ENCODE peak calls at places on chromosomes 1 and 21, in four cellular contexts. D is HEK293T, J is K562, O is HepG2. S is an unnamed sample.

GRCh38 chr21:45482899-45483821 is 59.1 kb downstream of the SLC19A1 start:
- DNase-seq in D (no peak), J (peak; percentile 54), O (no peak), S (no peak)

GRCh38 chr1:226748306-226748705 is 9.2 kb upstream of the ITPKB start:
- DNase-seq in O (no peak), J (no peak), D (no peak), S (no peak)

GRCh38 chr1:5495596-5496410 is 496.4 kb downstream of the NPHP4 start:
- DNase-seq in D (no peak), O (no peak), J (no peak), S (no peak)

GRCh38 chr21:41953831-41954653 is at the start of gene C2CD2:
- DNase-seq in J (peak; percentile 89), O (peak; percentile 55), D (no peak), S (no peak)

GRCh38 chr1:173064011-173064410 is 13.3 kb upstream of the TNFSF18 start:
- DNase-seq in J (no peak), D (no peak), O (no peak), S (no peak)

GRCh38 chr1:224178894-224179293 is 4.1 kb upstream of the DEGS1 start:
- DNase-seq in J (no peak), D (no peak), O (no peak), S (no peak)

GRCh38 chr1:204147392-204148097 is 4.3 kb downstream of the ETNK2 start:
- DNase-seq in O (no peak), J (no peak), D (no peak), S (no peak)

GRCh38 chr1:33718166-33718565 is 145.7 kb upstream of the HMGB4 start:
- DNase-seq in J (no peak), O (no peak), D (no peak), S (no peak)

GRCh38 chr1:15948600-15949452 is 27.1 kb downstream of the ZBTB17 start:
- DNase-seq in J (peak; percentile 81), D (no peak), O (no peak), S (no peak)

GRCh38 chr1:39900662-39901485 is 843 bp downstream of the MYCL start:
- DNase-seq in O (no peak), J (peak; percentile 60), D (no peak), S (no peak)

GRCh38 chr1:19156676-19157075 is 53.4 kb downstream of the UBR4 start:
- DNase-seq in J (no peak), D (no peak), O (no peak), S (no peak)

GRCh38 chr1:8873506-8874229 is 4.8 kb downstream of the ENO1 start:
- DNase-seq in O (no peak), D (no peak), J (peak; percentile 92), S (no peak)

GRCh38 chr1:3564921-3565831 is 46.1 kb downstream of the MEGF6 start:
- DNase-seq in J (peak; percentile 57), O (no peak), D (peak; percentile 79), S (no peak)

GRCh38 chr1:87641996-87642395 is 313.3 kb downstream of the LMO4 start:
- DNase-seq in O (no peak), D (no peak), J (no peak), S (no peak)

GRCh38 chr1:205601209-205601608 is 30.6 kb downstream of the ELK4 start:
- DNase-seq in D (no peak), O (peak; percentile 63), J (no peak), S (no peak)

GRCh38 chr1:26373281-26373680 is 731 bp upstream of the ZNF683 start:
- DNase-seq in J (no peak), O (no peak), D (no peak), S (no peak)

GRCh38 chr1:116495534-116495933 is 75.3 kb downstream of the CD58 start:
- DNase-seq in J (no peak), O (no peak), D (no peak), S (no peak)

GRCh38 chr1:75265792-75266191 is 131.6 kb downstream of the LHX8 start:
- DNase-seq in D (peak; percentile 49), J (peak; percentile 52), O (peak; percentile 67), S (peak; percentile 12)

GRCh38 chr1:153490272-153491051 is 30.0 kb upstream of the S100A7 start:
- DNase-seq in O (no peak), D (no peak), J (no peak), S (no peak)

GRCh38 chr1:211680752-211681327 is 5.4 kb upstream of the NEK2 start:
- DNase-seq in O (peak; percentile 83), J (peak; percentile 92), D (peak; percentile 86), S (peak; percentile 80)

GRCh38 chr1:61472876-61473275 is 252.1 kb downstream of the TM2D1 start:
- DNase-seq in O (no peak), D (no peak), J (no peak), S (no peak)

GRCh38 chr1:224747578-224747977 is 131.5 kb downstream of the CNIH3 start:
- DNase-seq in J (no peak), D (no peak), O (no peak), S (no peak)

GRCh38 chr1:10975567-10976326 is 36.7 kb upstream of the TARDBP start:
- DNase-seq in O (peak; percentile 48), D (no peak), J (no peak), S (no peak)

GRCh38 chr1:110262296-110262695 is 52.2 kb downstream of the KCNC4 start:
- DNase-seq in O (no peak), J (no peak), D (no peak), S (no peak)

GRCh38 chr21:28538987-28539622 is 453.6 kb downstream of the LTN1 start:
- DNase-seq in J (no peak), D (no peak), O (no peak), S (no peak)

GRCh38 chr1:205398586-205398985 is 23.3 kb downstream of the LEMD1 start:
- DNase-seq in D (no peak), J (no peak), O (no peak), S (no peak)

GRCh38 chr1:104878203-104878911 is 1128.7 kb downstream of the AMY1C start:
- DNase-seq in D (no peak), O (peak; percentile 3), J (no peak), S (no peak)

GRCh38 chr1:59481915-59482505 is 185.1 kb downstream of the FGGY start:
- DNase-seq in O (no peak), J (no peak), D (no peak), S (no peak)

GRCh38 chr1:99648107-99648506 is 2.2 kb downstream of the PALMD start:
- DNase-seq in D (peak; percentile 65), J (peak; percentile 77), O (peak; percentile 71), S (no peak)

GRCh38 chr1:2452583-2453315 is 23.3 kb upstream of the PLCH2 start:
- DNase-seq in D (no peak), J (no peak), O (no peak), S (no peak)

GRCh38 chr1:11581455-11581854 is 72.8 kb downstream of the FBXO2 start:
- DNase-seq in J (no peak), O (no peak), D (no peak), S (no peak)

GRCh38 chr1:160971618-160972056 is 17.0 kb upstream of the ITLN2 start:
- DNase-seq in O (no peak), J (no peak), D (no peak), S (peak; percentile 70)

GRCh38 chr1:239675735-239676134 is 289.4 kb downstream of the CHRM3 start:
- DNase-seq in D (no peak), J (no peak), O (no peak), S (no peak)
- TF ChIP-seq TARDBP in D (no peak), J (no peak), O (no peak), S (no peak)

DNA sequence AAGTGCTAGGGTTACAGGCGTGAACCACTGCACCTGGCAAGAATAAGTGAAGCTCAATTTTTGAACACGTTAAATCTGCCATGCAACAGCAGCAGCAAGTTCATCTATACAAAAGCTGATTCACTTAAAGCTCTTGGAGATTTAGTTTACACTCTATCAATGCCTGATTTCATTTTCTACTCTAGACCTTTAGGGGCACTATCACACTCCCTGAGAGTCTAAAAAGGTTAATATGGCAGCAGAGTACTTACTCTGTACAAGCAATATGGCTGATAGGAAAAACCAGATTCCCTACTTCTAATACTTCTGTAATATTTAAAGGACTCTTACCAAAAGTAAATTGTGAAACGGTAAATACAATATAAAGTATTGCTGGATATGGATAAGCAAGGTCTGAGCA is 4.8 kb downstream of the RBM34 start:
- DNase-seq in J (no peak), D (no peak), O (peak; percentile 7), S (no peak)
- TF ChIP-seq TARDBP in J (no peak), D (no peak), O (no peak), S (no peak)

GRCh38 chr1:24168246-24168645 is 18.8 kb downstream of the IFNLR1 start:
- DNase-seq in O (no peak), J (no peak), D (no peak), S (no peak)
- TF ChIP-seq TARDBP in O (no peak), J (no peak), D (no peak), S (no peak)

GRCh38 chr1:17232759-17233661 is 15.9 kb upstream of the PADI3 start:
- DNase-seq in D (peak; percentile 32), O (no peak), J (no peak), S (no peak)
- TF ChIP-seq TARDBP in D (no peak), O (no peak), J (no peak), S (no peak)

DNA sequence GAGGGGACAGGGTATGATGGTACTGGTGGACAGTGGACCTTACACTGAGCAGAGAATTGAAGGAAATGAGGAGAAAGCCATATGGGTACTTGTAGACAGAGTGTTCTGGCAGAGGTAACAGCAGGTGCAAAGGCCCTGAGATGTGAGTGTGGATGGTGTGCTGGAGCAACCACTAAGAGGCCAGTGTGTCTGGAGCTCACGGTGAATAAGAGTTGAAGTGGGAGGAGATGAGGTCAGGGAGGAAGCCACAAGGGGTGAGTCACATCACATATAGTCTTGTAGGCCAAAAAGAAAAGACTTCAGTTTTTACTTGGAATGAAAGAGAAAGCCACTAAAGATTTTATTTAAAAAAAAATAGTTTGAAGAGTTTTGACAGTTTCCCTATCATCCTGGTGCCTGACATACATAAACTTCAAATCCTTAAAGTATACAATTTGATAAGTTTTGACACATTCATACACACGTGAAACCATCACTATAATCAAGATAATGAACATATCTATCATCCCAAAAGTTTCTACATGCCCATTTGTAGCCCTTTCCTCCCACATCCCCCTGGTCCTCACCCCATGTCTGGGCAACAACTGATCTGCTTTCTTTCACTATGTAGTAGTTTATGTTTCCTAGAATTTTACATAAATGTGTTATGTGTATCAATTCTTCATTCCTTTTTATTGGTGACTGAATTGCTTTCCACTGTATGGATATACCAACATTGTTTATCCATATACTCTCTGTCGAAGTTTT is 148.4 kb downstream of the GPATCH2 start:
- DNase-seq in D (no peak), J (no peak), O (no peak), S (peak; percentile 38)
- TF ChIP-seq TARDBP in D (no peak), J (no peak), O (no peak), S (no peak)